ENCODE peak calls at places on chromosome 15, in five cellular contexts. One of them, this sample, is unnamed.

GRCh38 chr15:79965836-79966630 is 5.0 kb downstream of the BCL2A1 start:
- DNase-seq in sigmoid colon: no peak
- DNase-seq in pancreas: no peak
- DNase-seq in heart right ventricle: no peak
- DNase-seq in lung: no peak
- DNase-seq in this sample: no peak

GRCh38 chr15:74835312-74835823 is 7.6 kb downstream of the ULK3 start:
- DNase-seq in sigmoid colon: no peak
- DNase-seq in heart right ventricle: peak; percentile 49
- DNase-seq in pancreas: peak; percentile 69
- DNase-seq in lung: peak; percentile 57
- DNase-seq in this sample: peak; percentile 86

GRCh38 chr15:74172751-74173544 is 562 bp upstream of the ISLR start:
- DNase-seq in lung: no peak
- DNase-seq in pancreas: no peak
- DNase-seq in heart right ventricle: peak; percentile 83
- DNase-seq in sigmoid colon: peak; percentile 89
- DNase-seq in this sample: peak; percentile 67

GRCh38 chr15:64527263-64527984 is 67.0 kb downstream of the ZNF609 start:
- DNase-seq in heart right ventricle: no peak
- DNase-seq in pancreas: no peak
- DNase-seq in lung: no peak
- DNase-seq in sigmoid colon: no peak
- DNase-seq in this sample: no peak

GRCh38 chr15:59999064-59999377 is 5.1 kb upstream of the FOXB1 start:
- DNase-seq in pancreas: no peak
- DNase-seq in lung: no peak
- DNase-seq in sigmoid colon: no peak
- DNase-seq in heart right ventricle: no peak
- DNase-seq in this sample: no peak

GRCh38 chr15:74053497-74053896 is 28.9 kb downstream of the GOLGA6A start:
- DNase-seq in sigmoid colon: no peak
- DNase-seq in lung: no peak
- DNase-seq in pancreas: no peak
- DNase-seq in heart right ventricle: no peak
- DNase-seq in this sample: no peak

GRCh38 chr15:99408236-99409096 is 157.2 kb downstream of the LRRC28 start:
- DNase-seq in sigmoid colon: no peak
- DNase-seq in pancreas: no peak
- DNase-seq in heart right ventricle: peak; percentile 70
- DNase-seq in lung: peak; percentile 28
- DNase-seq in this sample: peak; percentile 58

GRCh38 chr15:21261396-21261964 is 178.8 kb downstream of the POTEB3 start:
- DNase-seq in heart right ventricle: no peak
- DNase-seq in sigmoid colon: peak; percentile 65
- DNase-seq in pancreas: no peak
- DNase-seq in lung: no peak
- DNase-seq in this sample: no peak

GRCh38 chr15:50137330-50137761 is 18.3 kb upstream of the ATP8B4 start:
- DNase-seq in pancreas: no peak
- DNase-seq in heart right ventricle: no peak
- DNase-seq in sigmoid colon: no peak
- DNase-seq in lung: no peak
- DNase-seq in this sample: no peak

GRCh38 chr15:74537736-74538135 is 3.3 kb upstream of the ARID3B start:
- DNase-seq in pancreas: no peak
- DNase-seq in sigmoid colon: no peak
- DNase-seq in lung: no peak
- DNase-seq in heart right ventricle: no peak
- DNase-seq in this sample: no peak

GRCh38 chr15:92693922-92694331 is 38.4 kb upstream of the FAM174B start:
- DNase-seq in lung: no peak
- DNase-seq in sigmoid colon: no peak
- DNase-seq in heart right ventricle: no peak
- DNase-seq in pancreas: no peak
- DNase-seq in this sample: peak; percentile 74

GRCh38 chr15:90607361-90607760 is 77.6 kb downstream of the CRTC3 start:
- DNase-seq in sigmoid colon: no peak
- DNase-seq in pancreas: no peak
- DNase-seq in lung: no peak
- DNase-seq in heart right ventricle: no peak
- DNase-seq in this sample: no peak

GRCh38 chr15:32651229-32651837 is 9.8 kb downstream of the SCG5 start:
- DNase-seq in pancreas: peak; percentile 72
- DNase-seq in lung: peak; percentile 56
- DNase-seq in heart right ventricle: peak; percentile 10
- DNase-seq in sigmoid colon: peak; percentile 64
- DNase-seq in this sample: peak; percentile 70

GRCh38 chr15:58357529-58358476 is 74.0 kb upstream of the LIPC start:
- DNase-seq in heart right ventricle: no peak
- DNase-seq in sigmoid colon: no peak
- DNase-seq in pancreas: no peak
- DNase-seq in lung: no peak
- DNase-seq in this sample: no peak

GRCh38 chr15:34047893-34048775 is 9.1 kb upstream of the AVEN start:
- DNase-seq in lung: no peak
- DNase-seq in pancreas: no peak
- DNase-seq in heart right ventricle: no peak
- DNase-seq in sigmoid colon: no peak
- DNase-seq in this sample: no peak

GRCh38 chr15:51243774-51244173 is 94.6 kb downstream of the CYP19A1 start:
- DNase-seq in pancreas: no peak
- DNase-seq in sigmoid colon: no peak
- DNase-seq in lung: no peak
- DNase-seq in heart right ventricle: no peak
- DNase-seq in this sample: no peak

GRCh38 chr15:49135893-49136292 is 19.5 kb downstream of the COPS2 start:
- DNase-seq in sigmoid colon: no peak
- DNase-seq in heart right ventricle: no peak
- DNase-seq in lung: no peak
- DNase-seq in pancreas: no peak
- DNase-seq in this sample: no peak

GRCh38 chr15:60681353-60681752 is 202.4 kb upstream of the ICE2 start:
- DNase-seq in lung: no peak
- DNase-seq in sigmoid colon: no peak
- DNase-seq in heart right ventricle: no peak
- DNase-seq in pancreas: no peak
- DNase-seq in this sample: no peak

GRCh38 chr15:64092864-64093626 is 593 bp downstream of the CIAO2A start:
- DNase-seq in pancreas: peak; percentile 67
- DNase-seq in lung: peak; percentile 34
- DNase-seq in sigmoid colon: no peak
- DNase-seq in heart right ventricle: peak; percentile 50
- DNase-seq in this sample: peak; percentile 56

GRCh38 chr15:87952736-87953135 is 303.8 kb downstream of the NTRK3 start:
- DNase-seq in lung: no peak
- DNase-seq in pancreas: no peak
- DNase-seq in heart right ventricle: no peak
- DNase-seq in sigmoid colon: no peak
- DNase-seq in this sample: no peak

GRCh38 chr15:87954783-87955182 is 301.8 kb downstream of the NTRK3 start:
- DNase-seq in lung: no peak
- DNase-seq in heart right ventricle: no peak
- DNase-seq in sigmoid colon: no peak
- DNase-seq in pancreas: no peak
- DNase-seq in this sample: no peak

GRCh38 chr15:87949214-87949933 is 307.2 kb downstream of the NTRK3 start:
- DNase-seq in pancreas: no peak
- DNase-seq in lung: no peak
- DNase-seq in sigmoid colon: no peak
- DNase-seq in heart right ventricle: no peak
- DNase-seq in this sample: no peak

GRCh38 chr15:87944687-87945086 is 311.9 kb downstream of the NTRK3 start:
- DNase-seq in lung: no peak
- DNase-seq in sigmoid colon: no peak
- DNase-seq in pancreas: no peak
- DNase-seq in heart right ventricle: peak; percentile 59
- DNase-seq in this sample: peak; percentile 28

GRCh38 chr15:87949934-87950298 is 306.6 kb downstream of the NTRK3 start:
- DNase-seq in lung: no peak
- DNase-seq in heart right ventricle: no peak
- DNase-seq in sigmoid colon: no peak
- DNase-seq in pancreas: no peak
- DNase-seq in this sample: no peak
- H3K4me3 ChIP-seq in lung: no peak overlapping the region
- H3K4me3 ChIP-seq in heart right ventricle: no peak overlapping the region
- H3K4me3 ChIP-seq in sigmoid colon: no peak overlapping the region
- H3K4me3 ChIP-seq in pancreas: no peak overlapping the region
- H3K4me3 ChIP-seq in this sample: no peak overlapping the region

GRCh38 chr15:70084461-70084860 is 13.3 kb downstream of the TLE3 start:
- DNase-seq in sigmoid colon: no peak
- DNase-seq in heart right ventricle: no peak
- DNase-seq in lung: no peak
- DNase-seq in pancreas: no peak
- DNase-seq in this sample: no peak
- H3K4me1 ChIP-seq in sigmoid colon: peaks cover 43% of the 10 kb centered on the region
- H3K4me1 ChIP-seq in heart right ventricle: peaks cover 62% of the 10 kb centered on the region
- H3K4me1 ChIP-seq in lung: peaks cover 8% of the 10 kb centered on the region
- H3K4me1 ChIP-seq in pancreas: peaks cover 3% of the 10 kb centered on the region
- H3K4me1 ChIP-seq in this sample: peaks cover 8% of the 10 kb centered on the region

DNA sequence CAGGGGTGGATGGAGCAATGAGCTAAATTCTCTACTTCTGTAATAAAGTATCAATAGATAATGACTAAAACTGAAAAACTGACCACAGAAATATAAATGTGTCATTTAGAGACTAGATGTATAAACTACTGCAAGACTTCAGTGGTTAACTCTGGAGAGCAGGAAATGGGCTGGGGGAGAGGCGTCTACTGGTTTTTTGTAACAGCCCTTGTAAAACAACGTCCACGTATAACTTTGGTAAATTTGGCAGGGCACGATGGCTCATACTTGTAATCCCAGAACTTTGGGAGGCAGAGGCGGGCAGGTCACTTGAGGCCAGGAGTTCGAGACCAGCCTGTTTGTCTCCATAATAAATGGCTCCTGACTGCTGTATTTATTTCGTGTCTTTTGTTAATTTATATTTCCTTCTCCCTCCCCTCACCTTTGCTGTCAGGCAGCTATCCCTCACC is 12.5 kb downstream of the RAB27A start:
- DNase-seq in lung: no peak
- DNase-seq in heart right ventricle: no peak
- DNase-seq in pancreas: no peak
- DNase-seq in sigmoid colon: no peak
- DNase-seq in this sample: no peak
- H3K4me3 ChIP-seq in lung: no peak overlapping the region
- H3K4me3 ChIP-seq in heart right ventricle: no peak overlapping the region
- H3K4me3 ChIP-seq in pancreas: no peak overlapping the region
- H3K4me3 ChIP-seq in sigmoid colon: no peak overlapping the region
- H3K4me3 ChIP-seq in this sample: no peak overlapping the region

GRCh38 chr15:29813009-29813408 is 9.3 kb downstream of the TJP1 start:
- DNase-seq in heart right ventricle: no peak
- DNase-seq in sigmoid colon: no peak
- DNase-seq in pancreas: no peak
- DNase-seq in lung: no peak
- DNase-seq in this sample: no peak

GRCh38 chr15:29815000-29815704 is 7.1 kb downstream of the TJP1 start:
- DNase-seq in lung: no peak
- DNase-seq in pancreas: no peak
- DNase-seq in heart right ventricle: no peak
- DNase-seq in sigmoid colon: no peak
- DNase-seq in this sample: no peak

GRCh38 chr15:29818141-29818540 is 4.1 kb downstream of the TJP1 start:
- DNase-seq in heart right ventricle: no peak
- DNase-seq in sigmoid colon: no peak
- DNase-seq in pancreas: no peak
- DNase-seq in lung: no peak
- DNase-seq in this sample: no peak

GRCh38 chr15:29812384-29812694 is 9.9 kb downstream of the TJP1 start:
- DNase-seq in pancreas: no peak
- DNase-seq in sigmoid colon: no peak
- DNase-seq in lung: no peak
- DNase-seq in heart right ventricle: no peak
- DNase-seq in this sample: no peak

GRCh38 chr15:29815705-29816042 is 6.6 kb downstream of the TJP1 start:
- DNase-seq in sigmoid colon: no peak
- DNase-seq in heart right ventricle: no peak
- DNase-seq in pancreas: no peak
- DNase-seq in lung: no peak
- DNase-seq in this sample: no peak
- H3K4me1 ChIP-seq in sigmoid colon: peaks cover 59% of the 10 kb centered on the region
- H3K4me1 ChIP-seq in heart right ventricle: peaks cover 64% of the 10 kb centered on the region
- H3K4me1 ChIP-seq in pancreas: peaks cover 28% of the 10 kb centered on the region
- H3K4me1 ChIP-seq in lung: peaks cover 6% of the 10 kb centered on the region
- H3K4me1 ChIP-seq in this sample: no peaks in the 10 kb centered on the region

GRCh38 chr15:41868321-41868720 is 25.5 kb downstream of the SPTBN5 start:
- DNase-seq in pancreas: no peak
- DNase-seq in sigmoid colon: no peak
- DNase-seq in heart right ventricle: no peak
- DNase-seq in lung: no peak
- DNase-seq in this sample: no peak

GRCh38 chr15:41870689-41871081 is 23.2 kb downstream of the SPTBN5 start:
- DNase-seq in sigmoid colon: no peak
- DNase-seq in lung: no peak
- DNase-seq in pancreas: no peak
- DNase-seq in heart right ventricle: no peak
- DNase-seq in this sample: no peak

GRCh38 chr15:41872166-41872747 is 21.6 kb downstream of the SPTBN5 start:
- DNase-seq in sigmoid colon: no peak
- DNase-seq in heart right ventricle: no peak
- DNase-seq in pancreas: no peak
- DNase-seq in lung: no peak
- DNase-seq in this sample: no peak

GRCh38 chr15:41871175-41871905 is 22.5 kb downstream of the SPTBN5 start:
- DNase-seq in lung: no peak
- DNase-seq in sigmoid colon: no peak
- DNase-seq in heart right ventricle: no peak
- DNase-seq in pancreas: no peak
- DNase-seq in this sample: no peak

GRCh38 chr15:41869770-41870688 is 23.8 kb downstream of the SPTBN5 start:
- DNase-seq in heart right ventricle: no peak
- DNase-seq in lung: no peak
- DNase-seq in pancreas: no peak
- DNase-seq in sigmoid colon: no peak
- DNase-seq in this sample: no peak
- H3K4me3 ChIP-seq in heart right ventricle: no peak overlapping the region
- H3K4me3 ChIP-seq in lung: no peak overlapping the region
- H3K4me3 ChIP-seq in pancreas: no peak overlapping the region
- H3K4me3 ChIP-seq in sigmoid colon: no peak overlapping the region
- H3K4me3 ChIP-seq in this sample: no peak overlapping the region

GRCh38 chr15:47727137-47727536 is 9.8 kb downstream of the SEMA6D start:
- DNase-seq in sigmoid colon: no peak
- DNase-seq in heart right ventricle: no peak
- DNase-seq in lung: no peak
- DNase-seq in pancreas: no peak
- DNase-seq in this sample: no peak
- H3K4me1 ChIP-seq in sigmoid colon: peaks cover 10% of the 10 kb centered on the region
- H3K4me1 ChIP-seq in heart right ventricle: peaks cover 5% of the 10 kb centered on the region
- H3K4me1 ChIP-seq in lung: no peaks in the 10 kb centered on the region
- H3K4me1 ChIP-seq in pancreas: peaks cover 8% of the 10 kb centered on the region
- H3K4me1 ChIP-seq in this sample: peaks cover 10% of the 10 kb centered on the region

DNA sequence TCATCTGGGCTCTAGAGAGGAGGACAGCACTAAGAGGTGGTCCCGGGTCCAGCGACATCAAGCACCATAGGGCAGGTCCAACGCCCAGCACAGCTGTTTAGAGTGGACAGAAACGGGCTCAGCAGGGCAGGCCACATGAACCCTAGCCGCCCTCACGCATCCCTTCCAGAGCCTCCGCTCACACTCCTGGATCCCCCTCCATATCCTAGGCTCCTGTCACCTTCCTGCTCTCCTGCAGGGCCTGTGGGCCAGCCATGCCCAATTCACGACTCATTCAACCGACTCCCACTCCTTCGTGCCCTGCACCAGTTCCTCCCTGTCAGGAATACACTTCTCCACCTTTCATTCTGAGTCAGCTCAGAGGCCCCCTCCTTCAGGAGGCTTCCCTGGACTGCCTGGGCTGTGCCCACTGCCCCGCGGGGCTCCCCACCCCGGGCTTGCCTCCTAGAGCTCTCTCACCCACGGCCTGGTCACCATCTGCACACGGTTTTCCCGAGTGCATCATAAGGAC is 90.2 kb downstream of the LINGO1 start:
- DNase-seq in sigmoid colon: peak; percentile 62
- DNase-seq in pancreas: no peak
- DNase-seq in heart right ventricle: no peak
- DNase-seq in lung: no peak
- DNase-seq in this sample: no peak
- H3K4me3 ChIP-seq in sigmoid colon: no peak overlapping the region
- H3K4me3 ChIP-seq in pancreas: peak overlapping the region; percentile 27
- H3K4me3 ChIP-seq in heart right ventricle: no peak overlapping the region
- H3K4me3 ChIP-seq in lung: no peak overlapping the region
- H3K4me3 ChIP-seq in this sample: no peak overlapping the region

This sample was measured in BE2C.